ENCODE peak calls at places on chromosomes 3 and 15, in eight cellular contexts. C is cardiac muscle cell, A is HFFc6, M is fibroblast of lung, R is astrocyte of the spinal cord, N is endothelial cell, L is upper lobe of right lung, J is nephron progenitor cell. B is an unnamed sample.
A peak's percentile ranks its signal among the peaks of the same experiment; 100 is the strongest.

GRCh38 chr3:33789183-33789954 is 9.1 kb upstream of the PDCD6IP start:
- DNase-seq in L (no peak), R (no peak), A (no peak), J (no peak), M (no peak), N (no peak), C (no peak), B (no peak)

GRCh38 chr3:43273429-43273828 is 12.9 kb upstream of the SNRK start:
- DNase-seq in C (no peak), R (no peak), J (no peak), A (no peak), N (no peak), L (no peak), M (no peak), B (no peak)

GRCh38 chr3:100403956-100404548 is 2.7 kb downstream of the LNP1 start:
- DNase-seq in J (no peak), N (no peak), M (no peak), A (no peak), R (no peak), C (no peak), L (no peak), B (no peak)

GRCh38 chr15:89502867-89503595 is 6.6 kb upstream of the RHCG start:
- DNase-seq in J (no peak), R (no peak), L (no peak), C (no peak), A (no peak), M (no peak), N (no peak), B (no peak)

GRCh38 chr3:123728014-123728413 is 143.2 kb upstream of the HACD2 start:
- DNase-seq in N (no peak), M (peak; percentile 33), J (no peak), R (peak; percentile 19), L (no peak), A (peak; percentile 46), C (peak; percentile 50), B (no peak)

GRCh38 chr3:162278834-162279233 is 782.2 kb downstream of the OTOL1 start:
- DNase-seq in R (no peak), C (no peak), J (no peak), N (no peak), M (no peak), A (no peak), L (no peak), B (no peak)

GRCh38 chr3:123769360-123769743 is 114.8 kb downstream of the MYLK start:
- DNase-seq in M (no peak), R (no peak), C (no peak), A (no peak), N (no peak), L (no peak), J (no peak), B (no peak)

GRCh38 chr3:138078901-138079344 is 36.5 kb downstream of the DZIP1L start:
- DNase-seq in R (peak; percentile 98), L (no peak), A (peak; percentile 94), C (peak; percentile 94), N (no peak), J (no peak), M (peak; percentile 97), B (peak; percentile 44)

GRCh38 chr15:33016405-33017024 is 178.0 kb downstream of the FMN1 start:
- DNase-seq in A (no peak), M (no peak), R (no peak), J (no peak), L (no peak), C (no peak), N (no peak), B (no peak)

GRCh38 chr3:156492801-156493261 is 62.1 kb downstream of the SSR3 start:
- DNase-seq in R (peak; percentile 62), A (no peak), C (no peak), N (no peak), J (no peak), L (no peak), M (peak; percentile 90), B (no peak)

GRCh38 chr3:30455840-30456239 is 150.6 kb upstream of the TGFBR2 start:
- DNase-seq in L (no peak), J (no peak), N (no peak), R (no peak), A (no peak), M (no peak), C (peak; percentile 97), B (no peak)

GRCh38 chr3:179613807-179614206 is 9.2 kb downstream of the NDUFB5 start:
- DNase-seq in A (peak; percentile 57), R (peak; percentile 37), L (no peak), M (peak; percentile 72), C (peak; percentile 66), J (no peak), N (no peak), B (no peak)

GRCh38 chr3:133854971-133855370 is 40.7 kb downstream of the RAB6B start:
- DNase-seq in J (no peak), M (no peak), R (no peak), A (no peak), L (peak; percentile 13), N (no peak), C (no peak), B (no peak)

GRCh38 chr3:13352621-13353131 is 67.4 kb downstream of the NUP210 start:
- DNase-seq in J (no peak), N (no peak), M (peak; percentile 44), A (peak; percentile 17), C (peak; percentile 15), L (no peak), R (no peak), B (peak; percentile 65)

GRCh38 chr3:67657192-67657591 is 2.8 kb upstream of the SUCLG2 start:
- DNase-seq in C (no peak), R (no peak), J (no peak), M (no peak), N (no peak), A (no peak), L (no peak), B (no peak)

GRCh38 chr3:141812091-141812490 is 48.9 kb downstream of the GRK7 start:
- DNase-seq in A (no peak), J (no peak), L (no peak), C (no peak), M (peak; percentile 79), R (peak; percentile 79), N (no peak), B (no peak)

GRCh38 chr3:9843715-9844438 is at the start of gene RPUSD3:
- DNase-seq in J (peak; percentile 99), N (peak; percentile 99), L (peak; percentile 98), C (peak; percentile 97), R (peak; percentile 95), M (peak; percentile 93), A (peak; percentile 97), B (peak; percentile 97)

GRCh38 chr3:184506579-184506978 is 55.0 kb upstream of the EPHB3 start:
- DNase-seq in A (no peak), N (no peak), C (no peak), L (no peak), R (no peak), J (no peak), M (peak; percentile 55), B (no peak)

GRCh38 chr15:84886984-84887299 is 2.5 kb downstream of the SLC28A1 start:
- DNase-seq in R (no peak), L (no peak), J (no peak), C (no peak), M (no peak), N (no peak), A (no peak), B (no peak)

GRCh38 chr3:40970067-40970466 is 229.2 kb upstream of the CTNNB1 start:
- DNase-seq in R (no peak), N (no peak), L (no peak), A (no peak), M (peak; percentile 29), C (no peak), J (no peak), B (no peak)

GRCh38 chr3:40969341-40969740 is 230.0 kb upstream of the CTNNB1 start:
- DNase-seq in A (no peak), L (no peak), N (no peak), M (no peak), C (no peak), J (no peak), R (no peak), B (no peak)

GRCh38 chr3:40972350-40972749 is 227.0 kb upstream of the CTNNB1 start:
- DNase-seq in A (no peak), N (no peak), L (no peak), M (no peak), C (no peak), R (no peak), J (no peak), B (no peak)

GRCh38 chr3:40973141-40973540 is 226.2 kb upstream of the CTNNB1 start:
- DNase-seq in R (no peak), L (no peak), M (no peak), C (no peak), J (no peak), A (no peak), N (no peak), B (no peak)

GRCh38 chr3:40971191-40972168 is 227.8 kb upstream of the CTNNB1 start:
- DNase-seq in A (peak; percentile 92), N (no peak), R (peak; percentile 99), C (peak; percentile 96), L (peak; percentile 80), J (no peak), M (peak; percentile 95), B (peak; percentile 77)
- TF ChIP-seq CTCF in A (no peak), N (no peak), R (peak; percentile 10), C (no peak), L (no peak), J (no peak), M (no peak), B (peak; percentile 11)

DNA sequence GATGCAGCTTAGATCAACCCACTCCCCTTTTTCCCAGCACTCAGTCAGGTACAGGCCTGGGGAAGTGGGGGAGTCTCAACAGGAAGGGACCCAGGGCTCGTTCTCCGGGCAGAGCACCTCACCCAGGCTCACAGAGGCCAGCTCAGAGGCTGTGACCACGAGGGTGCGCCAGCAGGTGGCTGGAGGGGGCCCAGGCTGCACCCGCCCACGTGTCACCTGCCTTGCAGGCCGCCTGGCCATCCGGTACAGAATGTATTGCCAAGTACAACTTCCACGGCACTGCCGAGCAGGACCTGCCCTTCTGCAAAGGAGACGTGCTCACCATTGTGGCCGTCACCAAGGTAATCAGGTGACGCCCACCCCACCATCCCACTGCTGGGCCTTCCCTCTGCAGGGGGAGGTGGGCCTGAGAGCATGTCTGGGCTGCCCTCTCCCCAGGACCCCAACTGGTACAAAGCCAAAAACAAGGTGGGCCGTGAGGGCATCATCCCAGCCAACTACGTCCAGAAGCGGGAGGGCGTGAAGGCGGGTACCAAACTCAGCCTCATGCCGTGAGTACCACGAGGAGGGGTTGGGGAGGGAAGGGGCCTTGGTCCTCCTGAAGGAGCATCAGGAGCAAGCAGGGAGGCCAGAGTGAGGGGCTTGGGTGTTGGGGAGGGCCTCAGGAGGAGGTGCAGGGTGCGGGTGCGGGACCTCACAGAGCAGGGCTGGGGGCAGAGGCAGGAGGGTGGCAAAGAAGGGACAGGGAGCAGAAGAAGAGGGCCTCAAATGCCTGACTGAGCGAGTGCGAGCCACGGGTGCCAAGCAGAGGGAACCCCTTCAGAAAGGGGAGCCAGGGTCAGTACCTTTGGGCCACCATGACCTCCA is 14.0 kb upstream of the LMAN1L start:
- DNase-seq in R (no peak), M (no peak), C (no peak), N (no peak), A (no peak), L (no peak), J (no peak), B (peak; percentile 33)
- TF ChIP-seq CTCF in R (no peak), M (no peak), C (no peak), N (no peak), A (no peak), L (no peak), J (no peak), B (no peak)

GRCh38 chr3:47406762-47407149 is 25.9 kb downstream of the PTPN23 start:
- DNase-seq in N (no peak), L (no peak), R (no peak), M (no peak), C (no peak), J (no peak), A (no peak), B (no peak)
- TF ChIP-seq CTCF in N (no peak), L (peak; percentile 5), R (no peak), M (no peak), C (no peak), J (no peak), A (peak; percentile 58), B (no peak)

GRCh38 chr15:51735211-51735610 is 2.2 kb downstream of the LYSMD2 start:
- DNase-seq in L (no peak), R (no peak), A (no peak), C (no peak), N (no peak), M (no peak), J (no peak), B (peak; percentile 57)
- TF ChIP-seq CTCF in L (no peak), R (no peak), A (peak; percentile 18), C (no peak), N (no peak), M (no peak), J (no peak), B (peak; percentile 53)

B was measured in activated CD8-positive, alpha-beta T cell treated with anti-CD3 and anti-CD28 coated beads for 36 hours.